ENCODE peak calls at places on chromosomes 1 and 21, in four cellular contexts. One of them, this sample, is unnamed.

GRCh38 chr1:222167111-222167510 is 380.8 kb downstream of the HHIPL2 start:
- DNase-seq in OCI-LY7: peak; percentile 12
- DNase-seq in IMR-90: peak; percentile 94
- DNase-seq in astrocyte: peak; percentile 92
- DNase-seq in this sample: peak; percentile 49

GRCh38 chr1:155198547-155198906 is 9.2 kb downstream of the THBS3 start:
- DNase-seq in IMR-90: no peak
- DNase-seq in OCI-LY7: no peak
- DNase-seq in astrocyte: no peak
- DNase-seq in this sample: no peak

GRCh38 chr1:23756676-23757075 is 13.4 kb downstream of the ELOA start:
- DNase-seq in OCI-LY7: no peak
- DNase-seq in astrocyte: peak; percentile 45
- DNase-seq in IMR-90: peak; percentile 72
- DNase-seq in this sample: no peak

GRCh38 chr1:223641523-223642039 is 23.9 kb downstream of the CAPN8 start:
- DNase-seq in OCI-LY7: no peak
- DNase-seq in astrocyte: no peak
- DNase-seq in IMR-90: no peak
- DNase-seq in this sample: no peak

GRCh38 chr1:82153282-82153630 is 352.5 kb downstream of the ADGRL2 start:
- DNase-seq in astrocyte: peak; percentile 47
- DNase-seq in IMR-90: no peak
- DNase-seq in OCI-LY7: no peak
- DNase-seq in this sample: no peak

GRCh38 chr1:27403065-27403726 is 10.8 kb downstream of the GPR3 start:
- DNase-seq in OCI-LY7: peak; percentile 87
- DNase-seq in astrocyte: no peak
- DNase-seq in IMR-90: peak; percentile 42
- DNase-seq in this sample: no peak

GRCh38 chr1:39729030-39729429 is 9.7 kb upstream of the PPIE start:
- DNase-seq in IMR-90: peak; percentile 9
- DNase-seq in astrocyte: peak; percentile 26
- DNase-seq in OCI-LY7: no peak
- DNase-seq in this sample: no peak

GRCh38 chr1:47188901-47189785 is 693 bp downstream of the PDZK1IP1 start:
- DNase-seq in OCI-LY7: no peak
- DNase-seq in IMR-90: no peak
- DNase-seq in astrocyte: no peak
- DNase-seq in this sample: no peak

GRCh38 chr1:207259391-207259790 is 62.1 kb upstream of the CD55 start:
- DNase-seq in astrocyte: peak; percentile 8
- DNase-seq in OCI-LY7: no peak
- DNase-seq in IMR-90: peak; percentile 19
- DNase-seq in this sample: no peak

GRCh38 chr1:239212841-239213240 is 173.5 kb upstream of the CHRM3 start:
- DNase-seq in astrocyte: peak; percentile 56
- DNase-seq in IMR-90: no peak
- DNase-seq in OCI-LY7: no peak
- DNase-seq in this sample: no peak

GRCh38 chr1:181485276-181486097 is 2.2 kb downstream of the CACNA1E start:
- DNase-seq in OCI-LY7: no peak
- DNase-seq in astrocyte: no peak
- DNase-seq in IMR-90: no peak
- DNase-seq in this sample: no peak

GRCh38 chr1:113928950-113929749 is at the start of gene HIPK1:
- DNase-seq in OCI-LY7: peak; percentile 96
- DNase-seq in IMR-90: peak; percentile 82
- DNase-seq in astrocyte: peak; percentile 80
- DNase-seq in this sample: peak; percentile 88

GRCh38 chr1:74505133-74505532 is 7.3 kb downstream of the LRRC53 start:
- DNase-seq in IMR-90: no peak
- DNase-seq in astrocyte: no peak
- DNase-seq in OCI-LY7: no peak
- DNase-seq in this sample: no peak

GRCh38 chr21:24224411-24224810 is 1382.9 kb downstream of the MRPL39 start:
- DNase-seq in OCI-LY7: no peak
- DNase-seq in astrocyte: no peak
- DNase-seq in IMR-90: no peak
- DNase-seq in this sample: no peak

GRCh38 chr1:32068891-32069590 is 3.7 kb upstream of the TMEM39B start:
- DNase-seq in astrocyte: peak; percentile 68
- DNase-seq in OCI-LY7: no peak
- DNase-seq in IMR-90: peak; percentile 62
- DNase-seq in this sample: no peak

GRCh38 chr1:169363046-169363756 is 4.4 kb downstream of the NME7 start:
- DNase-seq in astrocyte: peak; percentile 96
- DNase-seq in OCI-LY7: no peak
- DNase-seq in IMR-90: peak; percentile 94
- DNase-seq in this sample: peak; percentile 22

GRCh38 chr1:53740621-53741105 is 1.7 kb upstream of the GLIS1 start:
- DNase-seq in OCI-LY7: no peak
- DNase-seq in astrocyte: peak; percentile 90
- DNase-seq in IMR-90: peak; percentile 87
- DNase-seq in this sample: no peak

GRCh38 chr1:214224605-214225354 is 56.2 kb upstream of the SMYD2 start:
- DNase-seq in astrocyte: peak; percentile 51
- DNase-seq in IMR-90: peak; percentile 41
- DNase-seq in OCI-LY7: no peak
- DNase-seq in this sample: no peak

GRCh38 chr21:28344985-28345384 is 647.7 kb downstream of the LTN1 start:
- DNase-seq in astrocyte: no peak
- DNase-seq in OCI-LY7: no peak
- DNase-seq in IMR-90: no peak
- DNase-seq in this sample: no peak

GRCh38 chr1:174243451-174244000 is 84.2 kb downstream of the RABGAP1L start:
- DNase-seq in IMR-90: peak; percentile 12
- DNase-seq in astrocyte: peak; percentile 37
- DNase-seq in OCI-LY7: no peak
- DNase-seq in this sample: no peak

GRCh38 chr21:29077651-29078090 is 4.2 kb upstream of the CCT8 start:
- DNase-seq in OCI-LY7: peak; percentile 59
- DNase-seq in astrocyte: peak; percentile 9
- DNase-seq in IMR-90: peak; percentile 48
- DNase-seq in this sample: no peak

GRCh38 chr1:78441921-78442320 is 48.9 kb upstream of the PTGFR start:
- DNase-seq in OCI-LY7: no peak
- DNase-seq in astrocyte: no peak
- DNase-seq in IMR-90: peak; percentile 27
- DNase-seq in this sample: no peak

GRCh38 chr1:44327679-44328491 is 27.2 kb downstream of the ERI3 start:
- DNase-seq in IMR-90: peak; percentile 100
- DNase-seq in OCI-LY7: no peak
- DNase-seq in astrocyte: peak; percentile 100
- DNase-seq in this sample: peak; percentile 99

GRCh38 chr1:20472860-20473711 is 12.9 kb downstream of the CAMK2N1 start:
- DNase-seq in astrocyte: no peak
- DNase-seq in IMR-90: peak; percentile 49
- DNase-seq in OCI-LY7: peak; percentile 55
- DNase-seq in this sample: no peak

GRCh38 chr1:221697924-221698425 is 43.9 kb downstream of the DUSP10 start:
- DNase-seq in astrocyte: no peak
- DNase-seq in IMR-90: peak; percentile 65
- DNase-seq in OCI-LY7: no peak
- DNase-seq in this sample: no peak

GRCh38 chr1:230702934-230703678 is 10.8 kb downstream of the AGT start:
- DNase-seq in IMR-90: no peak
- DNase-seq in astrocyte: no peak
- DNase-seq in OCI-LY7: no peak
- DNase-seq in this sample: peak; percentile 53

GRCh38 chr1:77347646-77348045 is 65.8 kb downstream of the AK5 start:
- DNase-seq in astrocyte: peak; percentile 90
- DNase-seq in IMR-90: peak; percentile 89
- DNase-seq in OCI-LY7: no peak
- DNase-seq in this sample: no peak

GRCh38 chr1:182418929-182419328 is 18.5 kb upstream of the TEDDM1 start:
- DNase-seq in IMR-90: no peak
- DNase-seq in astrocyte: no peak
- DNase-seq in OCI-LY7: no peak
- DNase-seq in this sample: no peak

GRCh38 chr1:236862615-236863211 is 67.6 kb downstream of the MTR start:
- DNase-seq in astrocyte: no peak
- DNase-seq in IMR-90: no peak
- DNase-seq in OCI-LY7: no peak
- DNase-seq in this sample: no peak

GRCh38 chr21:29508311-29508710 is 209.6 kb downstream of the BACH1 start:
- DNase-seq in astrocyte: no peak
- DNase-seq in IMR-90: no peak
- DNase-seq in OCI-LY7: no peak
- DNase-seq in this sample: no peak

GRCh38 chr1:169634877-169635276 is 5.0 kb upstream of the SELP start:
- DNase-seq in OCI-LY7: no peak
- DNase-seq in IMR-90: no peak
- DNase-seq in astrocyte: no peak
- DNase-seq in this sample: no peak

GRCh38 chr1:153616144-153616884 is at the start of gene S100A14:
- DNase-seq in astrocyte: no peak
- DNase-seq in IMR-90: no peak
- DNase-seq in OCI-LY7: no peak
- DNase-seq in this sample: peak; percentile 73

GRCh38 chr1:1237874-1238701 is 6.1 kb downstream of the B3GALT6 start:
- DNase-seq in astrocyte: no peak
- DNase-seq in OCI-LY7: no peak
- DNase-seq in IMR-90: no peak
- DNase-seq in this sample: peak; percentile 77

GRCh38 chr21:42461185-42461520 is 34.9 kb downstream of the RSPH1 start:
- DNase-seq in IMR-90: no peak
- DNase-seq in astrocyte: no peak
- DNase-seq in OCI-LY7: no peak
- DNase-seq in this sample: no peak

GRCh38 chr1:43835141-43836021 is 98.2 kb upstream of the ARTN start:
- DNase-seq in IMR-90: peak; percentile 88
- DNase-seq in astrocyte: peak; percentile 97
- DNase-seq in OCI-LY7: peak; percentile 57
- DNase-seq in this sample: peak; percentile 82

GRCh38 chr1:93600663-93601062 is 81.0 kb downstream of the BCAR3 start:
- DNase-seq in IMR-90: no peak
- DNase-seq in OCI-LY7: no peak
- DNase-seq in astrocyte: no peak
- DNase-seq in this sample: no peak

GRCh38 chr1:93597697-93598096 is 83.9 kb downstream of the BCAR3 start:
- DNase-seq in IMR-90: no peak
- DNase-seq in OCI-LY7: no peak
- DNase-seq in astrocyte: no peak
- DNase-seq in this sample: no peak

GRCh38 chr1:93598861-93599439 is 82.7 kb downstream of the BCAR3 start:
- DNase-seq in OCI-LY7: no peak
- DNase-seq in IMR-90: no peak
- DNase-seq in astrocyte: no peak
- DNase-seq in this sample: no peak

GRCh38 chr1:93598396-93598795 is 83.2 kb downstream of the BCAR3 start:
- DNase-seq in IMR-90: no peak
- DNase-seq in astrocyte: no peak
- DNase-seq in OCI-LY7: no peak
- DNase-seq in this sample: no peak

DNA sequence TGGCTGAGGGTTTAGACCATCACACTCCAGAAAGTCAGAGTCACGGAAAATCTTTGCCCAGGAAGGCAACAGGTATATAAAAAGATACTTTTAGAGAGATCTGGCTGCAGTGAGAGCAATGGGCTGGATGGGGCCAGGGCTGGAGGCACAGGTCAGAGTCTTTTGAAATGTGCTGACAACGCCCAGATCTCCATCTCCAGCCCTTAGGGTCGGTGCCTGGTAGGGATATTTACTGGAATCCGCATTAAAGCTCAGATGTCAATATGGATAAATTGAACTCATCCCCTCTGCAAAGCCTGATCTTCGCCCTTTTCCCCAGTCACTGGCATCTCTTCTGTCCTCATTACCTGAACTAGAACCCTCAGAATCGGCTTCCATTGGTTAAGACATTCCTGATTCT is 82.2 kb downstream of the BCAR3 start:
- DNase-seq in astrocyte: no peak
- DNase-seq in OCI-LY7: no peak
- DNase-seq in IMR-90: no peak
- DNase-seq in this sample: no peak
- H4K20me1 ChIP-seq in astrocyte: peaks cover 91% of the 10 kb centered on the region
- H4K20me1 ChIP-seq in OCI-LY7: peaks cover 4% of the 10 kb centered on the region
- H4K20me1 ChIP-seq in IMR-90: peaks cover 93% of the 10 kb centered on the region
- H4K20me1 ChIP-seq in this sample: peaks cover 100% of the 10 kb centered on the region

DNA sequence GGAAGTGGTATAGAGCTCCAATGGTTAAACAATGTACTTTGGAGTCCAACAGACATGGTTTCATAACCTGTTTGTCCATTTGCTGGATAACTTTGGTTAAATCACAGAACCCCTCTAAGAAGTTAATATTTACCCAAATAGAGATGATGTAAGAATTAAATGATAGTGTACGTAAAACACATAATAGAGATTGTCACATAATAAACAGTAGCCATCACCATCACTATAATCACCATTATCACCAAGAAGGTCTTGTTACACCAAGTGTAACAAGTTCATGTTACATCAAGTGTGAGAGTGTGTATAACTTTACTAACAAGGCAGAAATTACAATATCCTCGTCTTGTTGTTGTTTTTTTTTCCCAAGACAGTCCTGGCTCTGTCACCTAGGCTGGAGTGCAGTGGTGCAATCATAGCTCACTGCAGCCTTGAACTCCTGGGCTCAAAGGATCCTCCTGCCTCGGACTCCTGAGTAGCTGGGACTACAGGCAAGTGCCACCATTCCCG is 23.3 kb downstream of the NUCKS1 start:
- DNase-seq in IMR-90: no peak
- DNase-seq in astrocyte: no peak
- DNase-seq in OCI-LY7: no peak
- DNase-seq in this sample: no peak
- H4K20me1 ChIP-seq in IMR-90: peaks cover 28% of the 10 kb centered on the region
- H4K20me1 ChIP-seq in astrocyte: peaks cover 58% of the 10 kb centered on the region
- H4K20me1 ChIP-seq in OCI-LY7: peaks cover 17% of the 10 kb centered on the region
- H4K20me1 ChIP-seq in this sample: peaks cover 54% of the 10 kb centered on the region

DNA sequence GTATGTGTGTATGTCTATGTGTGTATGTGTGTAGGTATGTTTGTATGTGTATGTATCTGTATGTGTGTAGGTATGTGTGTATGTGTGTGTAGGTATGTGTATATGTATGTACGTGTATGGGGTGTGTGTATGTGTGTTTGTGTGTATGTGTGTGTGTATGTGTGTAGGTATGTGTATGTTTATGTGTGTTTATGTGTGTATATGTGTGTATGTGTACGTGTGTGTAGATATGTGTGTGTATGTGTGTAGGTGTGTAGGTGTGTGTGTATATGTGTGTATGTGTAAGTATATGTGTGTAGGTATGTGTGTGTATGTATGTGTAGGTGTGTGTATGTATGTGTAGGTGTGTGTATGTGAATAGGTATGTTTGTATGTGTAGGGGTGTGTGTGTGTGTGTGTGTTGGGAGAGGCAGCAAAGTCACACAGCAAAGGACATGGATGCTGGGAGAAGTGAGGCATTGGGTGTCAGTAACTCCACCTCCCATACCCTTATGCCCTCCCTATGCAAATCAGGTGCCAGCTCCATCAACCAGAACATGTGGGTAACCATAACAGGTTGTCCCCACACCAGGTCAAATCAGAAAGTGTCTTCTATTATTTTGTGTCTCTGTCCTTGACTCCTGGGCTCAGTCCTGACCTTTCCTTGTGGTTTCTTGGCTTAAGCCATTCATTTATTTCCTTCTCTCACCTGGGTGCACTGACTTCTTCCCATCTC is 15.0 kb upstream of the KCNAB2 start:
- DNase-seq in OCI-LY7: no peak
- DNase-seq in astrocyte: no peak
- DNase-seq in IMR-90: no peak
- DNase-seq in this sample: no peak
- H4K20me1 ChIP-seq in OCI-LY7: no peaks in the 10 kb centered on the region
- H4K20me1 ChIP-seq in astrocyte: peaks cover 7% of the 10 kb centered on the region
- H4K20me1 ChIP-seq in IMR-90: no peaks in the 10 kb centered on the region
- H4K20me1 ChIP-seq in this sample: no peaks in the 10 kb centered on the region

GRCh38 chr1:33326690-33327300 is 5.9 kb upstream of the A3GALT2 start:
- DNase-seq in OCI-LY7: no peak
- DNase-seq in astrocyte: no peak
- DNase-seq in IMR-90: no peak
- DNase-seq in this sample: no peak
- H4K20me1 ChIP-seq in OCI-LY7: no peaks in the 10 kb centered on the region
- H4K20me1 ChIP-seq in astrocyte: peaks cover 100% of the 10 kb centered on the region
- H4K20me1 ChIP-seq in IMR-90: peaks cover 80% of the 10 kb centered on the region
- H4K20me1 ChIP-seq in this sample: peaks cover 47% of the 10 kb centered on the region